ENCODE peak calls at places on chromosome 15, in five cellular contexts. W is GM12865, B is PC-3, H is brain microvascular endothelial cell, K is fibroblast of lung. A is an unnamed sample.

GRCh38 chr15:100902436-100903190 is 16.5 kb upstream of the LRRK1 start:
- DNase-seq in W (peak), B (peak), H (peak), K (peak), A (peak)

GRCh38 chr15:22912256-22912655 is 67.9 kb downstream of the CYFIP1 start:
- DNase-seq in W (no peak), B (no peak), H (no peak), K (no peak), A (no peak)

GRCh38 chr15:26806161-26806560 is 33.3 kb upstream of the GABRB3 start:
- DNase-seq in W (no peak), B (no peak), H (no peak), K (no peak), A (no peak)

GRCh38 chr15:99911824-99912223 is 178.6 kb upstream of the LYSMD4 start:
- DNase-seq in W (no peak), B (no peak), H (no peak), K (peak), A (no peak)

GRCh38 chr15:65290228-65290627 is 3.5 kb upstream of the PARP16 start:
- DNase-seq in W (no peak), B (no peak), H (no peak), K (no peak), A (no peak)

GRCh38 chr15:72216079-72216478 is 14.9 kb downstream of the PKM start:
- DNase-seq in W (no peak), B (no peak), H (no peak), K (no peak), A (no peak)

GRCh38 chr15:36940636-36941285 is 159.6 kb downstream of the MEIS2 start:
- DNase-seq in W (no peak), B (no peak), H (no peak), K (no peak), A (no peak)

GRCh38 chr15:92277776-92278175 is 115.9 kb upstream of the ST8SIA2 start:
- DNase-seq in W (peak), B (peak), H (peak), K (no peak), A (peak)

GRCh38 chr15:38455096-38455495 is 1.2 kb downstream of the FAM98B start:
- DNase-seq in W (no peak), B (peak), H (no peak), K (no peak), A (no peak)

GRCh38 chr15:57150066-57150865 is 226.0 kb upstream of the CGNL1 start:
- DNase-seq in W (no peak), B (no peak), H (no peak), K (peak), A (peak)

GRCh38 chr15:98609144-98609852 is 39.0 kb upstream of the IGF1R start:
- DNase-seq in W (no peak), B (peak), H (peak), K (peak), A (peak)

GRCh38 chr15:101531170-101531569 is 41.7 kb upstream of the PCSK6 start:
- DNase-seq in W (no peak), B (no peak), H (no peak), K (no peak), A (no peak)

GRCh38 chr15:41495736-41496599 is 2.3 kb downstream of the ITPKA start:
- DNase-seq in W (no peak), B (no peak), H (no peak), K (no peak), A (no peak)

GRCh38 chr15:67039349-67040075 is 25.9 kb upstream of the SMAD3 start:
- DNase-seq in W (no peak), B (peak), H (no peak), K (no peak), A (no peak)

GRCh38 chr15:59353994-59354951 is 18.4 kb downstream of the MYO1E start:
- DNase-seq in W (peak), B (no peak), H (no peak), K (no peak), A (no peak)

GRCh38 chr15:27878841-27879240 is 220.3 kb downstream of the OCA2 start:
- DNase-seq in W (no peak), B (no peak), H (no peak), K (no peak), A (no peak)

GRCh38 chr15:81795899-81796298 is 249.9 kb downstream of the MEX3B start:
- DNase-seq in W (no peak), B (no peak), H (no peak), K (no peak), A (no peak)

GRCh38 chr15:79644091-79644490 is 212.0 kb downstream of the MINAR1 start:
- DNase-seq in W (no peak), B (peak), H (peak), K (peak), A (no peak)

GRCh38 chr15:78203346-78204225 is 30.8 kb downstream of the ACSBG1 start:
- DNase-seq in W (no peak), B (no peak), H (no peak), K (no peak), A (no peak)

GRCh38 chr15:89315375-89315929 is 19.2 kb downstream of the POLG start:
- DNase-seq in W (no peak), B (no peak), H (no peak), K (no peak), A (no peak)

GRCh38 chr15:66917904-66918448 is 147.4 kb upstream of the SMAD3 start:
- DNase-seq in W (no peak), B (no peak), H (no peak), K (no peak), A (no peak)

GRCh38 chr15:99282129-99282528 is 30.8 kb downstream of the LRRC28 start:
- DNase-seq in W (no peak), B (peak), H (no peak), K (no peak), A (no peak)

GRCh38 chr15:71679223-71680078 is 130.9 kb upstream of the NR2E3 start:
- DNase-seq in W (peak), B (peak), H (peak), K (no peak), A (no peak)

GRCh38 chr15:75720787-75721461 is 8.3 kb upstream of the CSPG4 start:
- DNase-seq in W (peak), B (peak), H (no peak), K (no peak), A (no peak)

GRCh38 chr15:98001663-98002194 is 41.2 kb downstream of the ARRDC4 start:
- DNase-seq in W (no peak), B (no peak), H (no peak), K (no peak), A (no peak)

GRCh38 chr15:89472785-89473256 is 23.6 kb downstream of the RHCG start:
- DNase-seq in W (peak), B (peak), H (peak), K (peak), A (peak)

GRCh38 chr15:82135645-82136044 is 89.8 kb upstream of the MEX3B start:
- DNase-seq in W (no peak), B (no peak), H (peak), K (peak), A (peak)

GRCh38 chr15:52262364-52262763 is 33.2 kb downstream of the MYO5C start:
- DNase-seq in W (no peak), B (peak), H (no peak), K (no peak), A (no peak)

GRCh38 chr15:65212097-65212496 is 824 bp upstream of the CILP start:
- DNase-seq in W (peak), B (no peak), H (no peak), K (no peak), A (no peak)

GRCh38 chr15:28123408-28124023 is 24.4 kb upstream of the OCA2 start:
- DNase-seq in W (peak), B (peak), H (peak), K (peak), A (peak)

GRCh38 chr15:50810128-50810527 is 44.6 kb upstream of the SPPL2A start:
- DNase-seq in W (no peak), B (no peak), H (no peak), K (no peak), A (no peak)

GRCh38 chr15:31390777-31391486 is 64.3 kb downstream of the KLF13 start:
- DNase-seq in W (no peak), B (no peak), H (no peak), K (no peak), A (no peak)

GRCh38 chr15:77346637-77347036 is 73.3 kb downstream of the PEAK1 start:
- DNase-seq in W (no peak), B (peak), H (no peak), K (no peak), A (no peak)

GRCh38 chr15:39213385-39213840 is 367.5 kb upstream of the THBS1 start:
- DNase-seq in W (no peak), B (peak), H (peak), K (peak), A (peak)

GRCh38 chr15:40286794-40287193 is 3.9 kb upstream of the ANKRD63 start:
- DNase-seq in W (no peak), B (no peak), H (no peak), K (no peak), A (no peak)

GRCh38 chr15:40287968-40288367 is 5.1 kb upstream of the ANKRD63 start:
- DNase-seq in W (no peak), B (no peak), H (no peak), K (no peak), A (no peak)

GRCh38 chr15:40291088-40291574 is 8.3 kb upstream of the ANKRD63 start:
- DNase-seq in W (no peak), B (peak), H (peak), K (peak), A (no peak)

GRCh38 chr15:40290540-40291087 is 7.8 kb upstream of the ANKRD63 start:
- DNase-seq in W (no peak), B (no peak), H (no peak), K (no peak), A (no peak)

GRCh38 chr15:40289140-40289775 is 6.4 kb upstream of the ANKRD63 start:
- DNase-seq in W (no peak), B (peak), H (no peak), K (no peak), A (no peak)
- TF ChIP-seq CTCF in W (no peak), B (peak), H (no peak), K (no peak), A (no peak)

DNA sequence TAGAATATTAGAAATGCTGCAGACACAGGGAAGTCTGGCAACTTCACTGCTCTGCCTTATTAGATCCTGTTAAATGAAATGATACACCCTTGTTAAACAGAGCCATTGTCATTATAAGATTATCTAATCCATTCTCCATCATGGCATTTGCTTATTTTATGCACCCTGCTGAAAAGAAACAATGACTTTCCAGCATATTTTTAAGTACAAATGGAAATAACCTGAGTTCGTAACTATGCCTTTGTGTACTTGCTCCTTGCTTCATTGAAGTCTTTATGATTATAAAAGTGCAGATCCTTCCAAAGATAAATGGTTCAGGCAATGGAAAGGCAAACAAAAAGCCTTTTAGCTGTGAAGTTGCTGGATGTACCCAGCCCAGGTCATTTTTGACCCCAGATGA is 195.7 kb downstream of the AGBL1 start:
- DNase-seq in W (no peak), B (no peak), H (no peak), K (no peak), A (no peak)
- H3K4me3 ChIP-seq in W (no peak), B (no peak), H (no peak), K (no peak), A (no peak)

DNA sequence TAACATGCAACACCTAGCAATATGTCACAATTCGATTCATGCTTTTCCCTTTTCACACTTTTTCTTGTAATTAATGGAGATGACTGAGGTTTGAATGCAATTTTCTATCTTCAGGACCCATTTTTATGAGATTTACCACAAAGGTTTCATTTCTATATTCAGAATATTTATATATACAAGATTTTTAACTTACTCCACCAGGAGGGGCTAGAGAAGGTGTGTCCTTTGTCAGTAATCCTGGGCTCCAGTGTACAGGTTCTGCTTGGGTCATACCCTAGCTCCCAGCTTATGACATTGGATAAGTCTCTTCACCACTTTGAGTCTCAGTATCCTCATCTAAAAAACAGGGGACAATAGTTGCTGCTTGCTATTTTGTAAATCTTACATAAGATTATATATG is 95.7 kb upstream of the SLC24A5 start:
- DNase-seq in W (no peak), B (peak), H (no peak), K (no peak), A (no peak)
- TF ChIP-seq CTCF in W (no peak), B (peak), H (no peak), K (peak), A (peak)

GRCh38 chr15:63381301-63382192 is at the start of gene CA12:
- DNase-seq in W (no peak), B (peak), H (peak), K (peak), A (no peak)

GRCh38 chr15:63378946-63379345 is 2.7 kb downstream of the CA12 start:
- DNase-seq in W (no peak), B (no peak), H (no peak), K (no peak), A (no peak)

GRCh38 chr15:63379492-63380150 is 2.0 kb downstream of the CA12 start:
- DNase-seq in W (no peak), B (no peak), H (no peak), K (no peak), A (no peak)

GRCh38 chr15:63380151-63380827 is 1.4 kb downstream of the CA12 start:
- DNase-seq in W (no peak), B (no peak), H (no peak), K (no peak), A (no peak)

DNA sequence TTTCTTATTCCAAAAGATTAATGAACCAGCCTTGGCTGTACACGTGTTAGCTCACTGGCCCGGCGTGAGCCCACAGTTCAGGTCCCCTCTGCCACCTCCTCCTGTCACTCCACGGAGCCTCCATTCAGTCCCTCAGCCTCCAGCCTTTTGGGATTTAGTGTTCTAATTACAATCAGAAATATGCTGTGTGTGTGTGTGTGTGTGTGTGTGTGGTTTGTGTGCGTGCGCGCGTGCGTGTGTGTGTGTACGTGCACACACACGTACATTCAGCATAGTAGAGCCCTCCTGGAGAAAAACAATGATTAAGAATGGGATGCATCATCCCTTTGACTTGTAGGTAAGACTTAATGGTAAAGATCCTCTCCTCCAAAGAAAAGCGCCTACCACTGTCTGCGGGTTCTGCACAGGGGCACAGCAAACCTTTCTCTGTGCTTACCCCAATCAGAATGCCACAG is 791 bp downstream of the CA12 start:
- DNase-seq in W (no peak), B (no peak), H (no peak), K (peak), A (no peak)
- H3K4me3 ChIP-seq in W (no peak), B (peak), H (peak), K (peak), A (peak)

GRCh38 chr15:33226559-33227181 is 32.2 kb upstream of the FMN1 start:
- DNase-seq in W (peak), B (peak), H (peak), K (peak), A (no peak)
- TF ChIP-seq CTCF in W (peak), B (peak), H (peak), K (peak), A (peak)

DNA sequence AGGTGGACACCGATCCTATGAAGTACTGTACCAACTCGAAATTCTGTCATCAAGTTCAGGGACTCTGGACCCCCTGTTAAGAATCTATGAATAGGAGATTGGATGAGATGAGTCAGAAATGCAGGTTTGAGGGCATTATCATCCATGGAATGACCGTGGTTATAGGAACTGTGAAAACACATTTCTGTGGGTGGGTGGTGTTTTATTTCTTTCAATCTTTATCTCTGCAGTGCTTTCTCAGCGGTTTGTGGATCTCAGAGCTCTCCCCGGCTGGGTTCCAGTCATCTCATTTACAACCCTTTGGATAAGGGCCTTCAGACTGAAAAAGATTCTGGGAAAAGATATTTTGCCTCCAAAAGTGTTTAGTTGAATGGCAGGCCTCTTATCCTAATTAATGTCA is 5.4 kb upstream of the ABHD17C start:
- DNase-seq in W (no peak), B (no peak), H (peak), K (no peak), A (no peak)
- H3K4me3 ChIP-seq in W (no peak), B (no peak), H (no peak), K (no peak), A (no peak)

GRCh38 chr15:56051700-56052099 is 58.3 kb upstream of the NEDD4 start:
- DNase-seq in W (no peak), B (no peak), H (no peak), K (no peak), A (no peak)

GRCh38 chr15:56049577-56049976 is 56.2 kb upstream of the NEDD4 start:
- DNase-seq in W (no peak), B (no peak), H (no peak), K (no peak), A (no peak)

GRCh38 chr15:56052389-56053045 is 59.1 kb upstream of the NEDD4 start:
- DNase-seq in W (peak), B (peak), H (no peak), K (peak), A (no peak)

GRCh38 chr15:56056626-56057025 is 63.2 kb upstream of the NEDD4 start:
- DNase-seq in W (no peak), B (no peak), H (no peak), K (no peak), A (no peak)

GRCh38 chr15:56053046-56053400 is 59.6 kb upstream of the NEDD4 start:
- DNase-seq in W (no peak), B (no peak), H (no peak), K (no peak), A (no peak)
- TF ChIP-seq CTCF in W (no peak), B (no peak), H (no peak), K (no peak), A (no peak)

DNA sequence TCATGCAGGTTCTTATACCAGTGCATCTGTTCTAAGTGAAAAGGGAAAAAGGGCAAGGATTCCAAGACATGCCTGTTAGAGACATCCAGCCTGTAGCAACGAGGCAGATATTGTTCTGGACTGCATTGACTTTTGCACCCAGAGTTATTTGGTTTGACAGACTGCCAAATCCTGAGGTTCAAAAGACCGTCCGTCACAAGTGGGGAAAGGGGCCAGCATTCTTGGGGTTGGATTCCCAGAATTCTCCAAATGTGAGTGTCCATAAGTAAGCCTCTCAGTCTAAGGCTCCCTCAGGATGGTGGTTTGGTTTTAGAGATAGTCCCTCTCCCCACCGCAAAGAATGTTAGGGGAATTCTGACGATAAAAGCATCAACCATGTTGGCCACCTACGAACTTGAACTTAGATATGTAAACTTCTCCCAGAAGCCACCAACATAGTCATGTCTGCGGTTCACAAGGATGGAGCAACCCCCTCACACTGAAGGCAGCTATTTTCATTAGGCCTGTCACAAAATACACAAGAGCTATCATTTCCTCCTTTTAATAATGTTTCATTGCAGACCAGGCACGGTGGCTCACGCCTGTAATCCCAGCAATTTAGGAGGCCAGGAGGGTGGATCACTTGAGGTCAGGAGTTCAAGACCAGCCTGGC is 13.6 kb upstream of the LACTB start:
- DNase-seq in W (no peak), B (peak), H (peak), K (peak), A (peak)
- H3K4me3 ChIP-seq in W (no peak), B (no peak), H (no peak), K (no peak), A (no peak)